ENCODE peak calls at places on chromosomes 13 and 19, in six cellular contexts. E is iPS-NIHi11, N is thoracic aorta, M is T-helper 1 cell, I is chondrocyte, Y is T-cell. C is an unnamed sample.

GRCh38 chr13:27977476-27978300 is 8.6 kb upstream of the CDX2 start:
- DNase-seq in E (no peak), N (no peak), M (no peak), I (no peak), Y (no peak), C (no peak)

GRCh38 chr13:75123428-75123827 is 358.5 kb downstream of the TBC1D4 start:
- DNase-seq in Y (no peak), M (no peak), N (no peak), I (no peak), E (no peak), C (no peak)

GRCh38 chr19:1492474-1493006 is 1.6 kb downstream of the REEP6 start:
- DNase-seq in I (no peak), M (no peak), E (no peak), Y (no peak), N (no peak), C (no peak)

GRCh38 chr13:95607363-95607762 is 37.1 kb downstream of the DZIP1 start:
- DNase-seq in M (no peak), I (no peak), E (no peak), Y (no peak), N (no peak), C (no peak)

GRCh38 chr19:16229322-16229641 is 31.6 kb downstream of the AP1M1 start:
- DNase-seq in Y (no peak), M (no peak), E (no peak), N (no peak), I (no peak), C (no peak)

GRCh38 chr19:29927944-29928669 is 13.9 kb upstream of the URI1 start:
- DNase-seq in I (no peak), M (no peak), Y (no peak), E (peak; percentile 59), N (no peak), C (peak; percentile 42)

GRCh38 chr19:48719263-48720171 is at the start of gene MAMSTR:
- DNase-seq in Y (no peak), E (no peak), I (no peak), N (no peak), M (no peak), C (no peak)

GRCh38 chr13:73038064-73038463 is 20.7 kb upstream of the KLF5 start:
- DNase-seq in E (no peak), N (no peak), I (no peak), Y (no peak), M (no peak), C (no peak)

GRCh38 chr19:44587863-44588752 is 25.3 kb upstream of the IGSF23 start:
- DNase-seq in Y (no peak), N (no peak), I (no peak), E (no peak), M (no peak), C (peak; percentile 24)

GRCh38 chr13:95553271-95553588 is 710 bp downstream of the CLDN10 start:
- DNase-seq in M (no peak), Y (no peak), I (no peak), N (no peak), E (no peak), C (no peak)

GRCh38 chr19:10655457-10656312 is 1.5 kb downstream of the ILF3 start:
- DNase-seq in I (no peak), E (peak; percentile 7), Y (no peak), M (no peak), N (no peak), C (peak; percentile 21)

GRCh38 chr13:90783273-90783672 is 564.2 kb upstream of the MIR17HG start:
- DNase-seq in M (no peak), N (no peak), Y (no peak), E (no peak), I (no peak), C (no peak)

GRCh38 chr13:51822106-51822840 is 18.3 kb upstream of the DHRS12 start:
- DNase-seq in Y (no peak), M (no peak), I (no peak), N (no peak), E (no peak), C (no peak)

GRCh38 chr19:43489310-43489709 is 15.2 kb downstream of the PHLDB3 start:
- DNase-seq in Y (no peak), M (no peak), I (no peak), N (no peak), E (no peak), C (no peak)

C was measured in foreskin melanocyte.